ENCODE peak calls at places on chromosomes 3 and 15, in seven cellular contexts. O is neural progenitor cell, D is GM23248, Q is astrocyte, E is fibroblast of lung, H is MM.1S, C is hepatocyte. P is an unnamed sample.
A peak's percentile ranks its signal among the peaks of the same experiment; 100 is the strongest.

GRCh38 chr15:64070965-64071851 is 22.4 kb downstream of the CIAO2A start:
- DNase-seq in O (no peak), D (peak; percentile 92), Q (peak; percentile 80), E (peak; percentile 91), H (no peak), C (peak; percentile 83), P (peak; percentile 75)

GRCh38 chr3:141280690-141281089 is 49.1 kb downstream of the PXYLP1 start:
- DNase-seq in O (no peak), D (peak; percentile 58), Q (no peak), E (no peak), H (no peak), C (no peak), P (peak; percentile 28)

GRCh38 chr15:99253381-99254090 is 2.3 kb downstream of the LRRC28 start:
- DNase-seq in O (no peak), D (peak; percentile 77), Q (peak; percentile 93), E (peak; percentile 59), H (no peak), C (no peak), P (peak; percentile 79)

GRCh38 chr3:57999423-58000115 is 8.7 kb upstream of the FLNB start:
- DNase-seq in O (no peak), D (no peak), Q (peak; percentile 64), E (no peak), H (no peak), C (peak; percentile 56), P (peak; percentile 94)

GRCh38 chr15:100766225-100767001 is 113.2 kb upstream of the ALDH1A3 start:
- DNase-seq in O (peak; percentile 49), D (no peak), Q (no peak), E (no peak), H (no peak), C (no peak), P (no peak)

GRCh38 chr15:65650312-65651041 is 28.7 kb downstream of the SLC24A1 start:
- DNase-seq in O (no peak), D (no peak), Q (no peak), E (no peak), H (peak; percentile 48), C (no peak), P (no peak)

GRCh38 chr3:195859846-195860411 is 48.2 kb upstream of the MUC4 start:
- DNase-seq in O (peak; percentile 49), D (no peak), Q (no peak), E (no peak), H (no peak), C (no peak), P (no peak)

GRCh38 chr15:92899910-92900711 is at the start of gene CHD2:
- DNase-seq in O (peak; percentile 91), D (peak; percentile 89), Q (peak; percentile 79), E (peak; percentile 90), H (peak; percentile 78), C (peak; percentile 90), P (peak; percentile 86)

GRCh38 chr15:85010114-85010471 is 28.4 kb downstream of the PDE8A start:
- DNase-seq in O (no peak), D (no peak), Q (no peak), E (no peak), H (no peak), C (no peak), P (no peak)

GRCh38 chr3:46665763-46666470 is 27.6 kb downstream of the ALS2CL start:
- DNase-seq in O (no peak), D (no peak), Q (no peak), E (no peak), H (no peak), C (no peak), P (no peak)

GRCh38 chr3:52456169-52456799 is 880 bp downstream of the NISCH start:
- DNase-seq in O (peak; percentile 52), D (peak; percentile 62), Q (peak; percentile 16), E (peak; percentile 41), H (no peak), C (peak; percentile 48), P (no peak)

GRCh38 chr3:66407281-66408218 is 93.3 kb downstream of the LRIG1 start:
- DNase-seq in O (peak; percentile 67), D (peak; percentile 64), Q (no peak), E (peak; percentile 55), H (peak; percentile 38), C (peak; percentile 74), P (peak; percentile 67)

GRCh38 chr3:128782282-128783146 is 56.5 kb downstream of the RAB7A start:
- DNase-seq in O (no peak), D (no peak), Q (no peak), E (no peak), H (no peak), C (peak; percentile 19), P (no peak)

GRCh38 chr3:128783774-128784173 is 57.8 kb downstream of the RAB7A start:
- DNase-seq in O (no peak), D (no peak), Q (no peak), E (no peak), H (no peak), C (no peak), P (no peak)

GRCh38 chr3:128780438-128780837 is 54.5 kb downstream of the RAB7A start:
- DNase-seq in O (no peak), D (no peak), Q (no peak), E (no peak), H (no peak), C (no peak), P (no peak)

GRCh38 chr3:128784228-128784627 is 58.2 kb downstream of the RAB7A start:
- DNase-seq in O (peak; percentile 82), D (no peak), Q (no peak), E (no peak), H (no peak), C (peak; percentile 39), P (no peak)

GRCh38 chr3:128781164-128781563 is 55.2 kb downstream of the RAB7A start:
- DNase-seq in O (no peak), D (no peak), Q (no peak), E (no peak), H (no peak), C (no peak), P (no peak)
- H4K20me1 ChIP-seq in O (peaks cover 75% of the 10 kb centered on the region), D (peaks cover 54% of the 10 kb centered on the region), Q (peaks cover 99% of the 10 kb centered on the region), E (peaks cover 2% of the 10 kb centered on the region), H (peaks cover 32% of the 10 kb centered on the region), C (peaks cover 98% of the 10 kb centered on the region), P (peaks cover 5% of the 10 kb centered on the region)

GRCh38 chr3:8976540-8977182 is 13.4 kb upstream of the RAD18 start:
- DNase-seq in O (no peak), D (no peak), Q (no peak), E (no peak), H (no peak), C (no peak), P (no peak)

GRCh38 chr3:8980756-8981257 is 17.5 kb upstream of the RAD18 start:
- DNase-seq in O (no peak), D (peak; percentile 19), Q (no peak), E (no peak), H (no peak), C (no peak), P (no peak)

GRCh38 chr3:8981700-8982099 is 18.4 kb upstream of the RAD18 start:
- DNase-seq in O (no peak), D (no peak), Q (no peak), E (no peak), H (no peak), C (no peak), P (no peak)

GRCh38 chr3:8981296-8981695 is 18.0 kb upstream of the RAD18 start:
- DNase-seq in O (no peak), D (no peak), Q (no peak), E (no peak), H (no peak), C (no peak), P (no peak)

GRCh38 chr3:8979262-8979661 is 16.0 kb upstream of the RAD18 start:
- DNase-seq in O (no peak), D (no peak), Q (no peak), E (no peak), H (no peak), C (no peak), P (no peak)
- TF ChIP-seq EZH2 in O (no peak), D (no peak), Q (no peak), E (no peak), H (no peak), C (no peak), P (no peak)

GRCh38 chr3:152353578-152353977 is 84.8 kb downstream of the MBNL1 start:
- DNase-seq in O (no peak), D (no peak), Q (no peak), E (no peak), H (no peak), C (no peak), P (no peak)
- H4K20me1 ChIP-seq in O (no peaks in the 10 kb centered on the region), D (peaks cover 2% of the 10 kb centered on the region), Q (peaks cover 81% of the 10 kb centered on the region), E (no peaks in the 10 kb centered on the region), H (peaks cover 13% of the 10 kb centered on the region), C (peaks cover 11% of the 10 kb centered on the region), P (peaks cover 7% of the 10 kb centered on the region)

GRCh38 chr3:169657351-169658124 is 6.0 kb downstream of the MECOM start:
- DNase-seq in O (no peak), D (no peak), Q (no peak), E (peak; percentile 30), H (no peak), C (peak; percentile 51), P (peak; percentile 76)

GRCh38 chr3:169660709-169661566 is 2.6 kb downstream of the MECOM start:
- DNase-seq in O (peak; percentile 67), D (peak; percentile 50), Q (peak; percentile 23), E (peak; percentile 78), H (peak; percentile 67), C (peak; percentile 30), P (no peak)

GRCh38 chr3:169659096-169659521 is 4.4 kb downstream of the MECOM start:
- DNase-seq in O (peak; percentile 60), D (no peak), Q (no peak), E (peak; percentile 43), H (no peak), C (no peak), P (no peak)

GRCh38 chr3:169659858-169660614 is 3.5 kb downstream of the MECOM start:
- DNase-seq in O (peak; percentile 73), D (no peak), Q (no peak), E (no peak), H (no peak), C (no peak), P (no peak)

GRCh38 chr3:169658311-169658931 is 5.1 kb downstream of the MECOM start:
- DNase-seq in O (peak; percentile 54), D (no peak), Q (no peak), E (peak; percentile 45), H (no peak), C (peak; percentile 39), P (no peak)
- TF ChIP-seq EZH2 in O (no peak), D (peak; percentile 5), Q (no peak), E (no peak), H (no peak), C (no peak), P (no peak)